ENCODE peak calls at places on chromosomes 6 and 20, in seven cellular contexts. Z is posterior cingulate gyrus, U is astrocyte of the spinal cord, R is endothelial cell, G is non-pigmented ciliary epithelial cell, F is fibroblast of lung, E is glutamatergic neuron. W is an unnamed sample.

GRCh38 chr20:46195264-46196038 is 77.3 kb downstream of the CD40 start:
- DNase-seq in Z (no peak), U (no peak), R (no peak), G (no peak), F (no peak), E (no peak), W (no peak)

GRCh38 chr20:2125474-2126112 is 24.0 kb downstream of the STK35 start:
- DNase-seq in Z (no peak), U (no peak), R (no peak), G (no peak), F (no peak), E (no peak), W (no peak)

GRCh38 chr6:52598123-52598823 is 21.4 kb upstream of the TRAM2 start:
- DNase-seq in Z (peak; percentile 82), U (peak; percentile 81), R (peak; percentile 68), G (no peak), F (peak; percentile 81), E (peak; percentile 80), W (no peak)

GRCh38 chr6:79048611-79049010 is 29.4 kb downstream of the PHIP start:
- DNase-seq in Z (no peak), U (peak; percentile 44), R (peak; percentile 40), G (no peak), F (peak; percentile 47), E (peak; percentile 42), W (no peak)

GRCh38 chr20:3785240-3786125 is 1.1 kb downstream of the CENPB start:
- DNase-seq in Z (no peak), U (peak; percentile 11), R (no peak), G (no peak), F (no peak), E (no peak), W (no peak)

GRCh38 chr6:34486106-34486740 is 20.3 kb downstream of the PACSIN1 start:
- DNase-seq in Z (no peak), U (no peak), R (no peak), G (no peak), F (no peak), E (no peak), W (no peak)

GRCh38 chr6:47132724-47133123 is 90.6 kb upstream of the ADGRF1 start:
- DNase-seq in Z (no peak), U (no peak), R (no peak), G (no peak), F (no peak), E (no peak), W (no peak)

GRCh38 chr6:21846541-21847451 is 253.2 kb downstream of the SOX4 start:
- DNase-seq in Z (no peak), U (no peak), R (peak; percentile 26), G (no peak), F (no peak), E (no peak), W (no peak)

GRCh38 chr6:169972736-169973135 is 221.3 kb downstream of the ERMARD start:
- DNase-seq in Z (peak; percentile 35), U (no peak), R (no peak), G (no peak), F (no peak), E (peak; percentile 8), W (no peak)

GRCh38 chr6:27133281-27134227 is 113.9 kb upstream of the PRSS16 start:
- DNase-seq in Z (no peak), U (peak; percentile 73), R (peak; percentile 77), G (no peak), F (peak; percentile 75), E (peak; percentile 78), W (no peak)

GRCh38 chr6:34151321-34152041 is 5.6 kb upstream of the GRM4 start:
- DNase-seq in Z (peak; percentile 73), U (no peak), R (no peak), G (no peak), F (no peak), E (no peak), W (no peak)

GRCh38 chr6:134421496-134421895 is 103.6 kb upstream of the SGK1 start:
- DNase-seq in Z (no peak), U (peak; percentile 61), R (no peak), G (no peak), F (peak; percentile 79), E (no peak), W (no peak)

GRCh38 chr6:144331610-144332009 is 46.5 kb downstream of the UTRN start:
- DNase-seq in Z (no peak), U (peak; percentile 50), R (no peak), G (no peak), F (peak; percentile 51), E (no peak), W (peak; percentile 62)

GRCh38 chr20:51382986-51383821 is 159.3 kb downstream of the NFATC2 start:
- DNase-seq in Z (no peak), U (no peak), R (no peak), G (no peak), F (no peak), E (peak; percentile 29), W (no peak)

GRCh38 chr6:28281288-28282064 is at the start of gene PGBD1:
- DNase-seq in Z (peak; percentile 94), U (peak; percentile 78), R (peak; percentile 85), G (peak; percentile 17), F (peak; percentile 79), E (peak; percentile 90), W (peak; percentile 44)

GRCh38 chr6:3194535-3195376 is 32.7 kb downstream of the TUBB2B start:
- DNase-seq in Z (peak; percentile 93), U (peak; percentile 79), R (peak; percentile 61), G (no peak), F (peak; percentile 9), E (peak; percentile 34), W (no peak)

GRCh38 chr6:10977231-10977968 is 66.7 kb downstream of the ELOVL2 start:
- DNase-seq in Z (no peak), U (no peak), R (no peak), G (no peak), F (no peak), E (no peak), W (no peak)

GRCh38 chr6:4870821-4871494 is 94.8 kb downstream of the CDYL start:
- DNase-seq in Z (no peak), U (peak; percentile 20), R (no peak), G (no peak), F (peak; percentile 23), E (no peak), W (no peak)

GRCh38 chr20:61514018-61514755 is 262.1 kb downstream of the CDH4 start:
- DNase-seq in Z (peak; percentile 16), U (no peak), R (no peak), G (no peak), F (no peak), E (no peak), W (no peak)

GRCh38 chr6:38443341-38443740 is 196.4 kb downstream of the BTBD9 start:
- DNase-seq in Z (no peak), U (no peak), R (no peak), G (no peak), F (no peak), E (no peak), W (no peak)

GRCh38 chr20:23131766-23132165 is 45.6 kb upstream of the CD93 start:
- DNase-seq in Z (no peak), U (no peak), R (no peak), G (no peak), F (no peak), E (no peak), W (no peak)

GRCh38 chr6:14384175-14384949 is 266.8 kb downstream of the CD83 start:
- DNase-seq in Z (no peak), U (no peak), R (no peak), G (no peak), F (no peak), E (no peak), W (no peak)

GRCh38 chr6:148414836-148415235 is 72.2 kb downstream of the SASH1 start:
- DNase-seq in Z (no peak), U (peak; percentile 74), R (no peak), G (peak; percentile 50), F (peak; percentile 80), E (no peak), W (no peak)

GRCh38 chr6:104828478-104828877 is 31.2 kb downstream of the HACE1 start:
- DNase-seq in Z (no peak), U (no peak), R (no peak), G (no peak), F (no peak), E (no peak), W (no peak)

GRCh38 chr6:56683882-56684281 is 41.2 kb upstream of the DST start:
- DNase-seq in Z (no peak), U (peak; percentile 81), R (no peak), G (peak; percentile 84), F (peak; percentile 93), E (no peak), W (peak; percentile 61)

GRCh38 chr20:8043687-8044278 is 24.2 kb upstream of the TMX4 start:
- DNase-seq in Z (no peak), U (peak; percentile 55), R (peak; percentile 43), G (no peak), F (peak; percentile 73), E (no peak), W (no peak)

GRCh38 chr6:19538086-19538485 is 299.1 kb upstream of the ID4 start:
- DNase-seq in Z (no peak), U (no peak), R (no peak), G (no peak), F (no peak), E (no peak), W (no peak)

GRCh38 chr20:9838378-9839295 is at the start of gene PAK5:
- DNase-seq in Z (peak; percentile 97), U (peak; percentile 48), R (peak; percentile 82), G (peak; percentile 10), F (peak; percentile 46), E (peak; percentile 96), W (no peak)

GRCh38 chr6:141587482-141588266 is 545.1 kb upstream of the GJE1 start:
- DNase-seq in Z (no peak), U (peak; percentile 35), R (no peak), G (peak; percentile 69), F (peak; percentile 15), E (no peak), W (peak; percentile 54)

GRCh38 chr6:37202788-37203491 is 33.0 kb downstream of the PIM1 start:
- DNase-seq in Z (no peak), U (no peak), R (no peak), G (no peak), F (no peak), E (no peak), W (no peak)

GRCh38 chr20:5677389-5677788 is 72.8 kb upstream of the SHLD1 start:
- DNase-seq in Z (no peak), U (no peak), R (no peak), G (no peak), F (no peak), E (no peak), W (no peak)

GRCh38 chr20:577167-577791 is 32.8 kb downstream of the TCF15 start:
- DNase-seq in Z (no peak), U (no peak), R (no peak), G (no peak), F (no peak), E (peak; percentile 28), W (no peak)

GRCh38 chr6:151325075-151326050 is 66.0 kb downstream of the ZBTB2 start:
- DNase-seq in Z (peak; percentile 88), U (peak; percentile 79), R (peak; percentile 26), G (no peak), F (peak; percentile 87), E (peak; percentile 28), W (no peak)

GRCh38 chr6:41072836-41073202 is at the start of gene NFYA:
- DNase-seq in Z (peak; percentile 99), U (no peak), R (peak; percentile 100), G (peak; percentile 98), F (peak; percentile 100), E (peak; percentile 99), W (no peak)

GRCh38 chr6:85389180-85389797 is 60.6 kb upstream of the NT5E start:
- DNase-seq in Z (no peak), U (no peak), R (no peak), G (no peak), F (no peak), E (no peak), W (no peak)

GRCh38 chr6:131949615-131949908 is 1.6 kb downstream of the CCN2 start:
- DNase-seq in Z (no peak), U (no peak), R (no peak), G (peak; percentile 86), F (peak; percentile 97), E (no peak), W (peak; percentile 78)

GRCh38 chr6:39568896-39569295 is 156.3 kb downstream of the KIF6 start:
- DNase-seq in Z (no peak), U (peak; percentile 70), R (no peak), G (peak; percentile 51), F (peak; percentile 71), E (no peak), W (no peak)

GRCh38 chr20:2692886-2693285 is 306 bp downstream of the EBF4 start:
- DNase-seq in Z (peak; percentile 46), U (no peak), R (no peak), G (no peak), F (no peak), E (peak; percentile 48), W (no peak)